ENCODE peak calls at places on chromosomes 12 and 14, in seven cellular contexts. T is effector memory CD8-positive, alpha-beta T cell; J is Right ventricle myocardium inferior; B is activated naive CD4-positive, alpha-beta T cell treated with anti-CD3 and anti-CD28 coated beads, Interleukin-2, amount 50 U/mL, for 72 hours; I is foreskin keratinocyte; N is left cardiac atrium; A is psoas muscle. C is an unnamed sample.

GRCh38 chr14:68482772-68483395 is 310.0 kb downstream of the ZFP36L1 start:
- ATAC-seq in T (no peak), J (no peak), B (peak), I (no peak), N (no peak), A (no peak), C (no peak)

GRCh38 chr14:100105357-100106169 is 40.3 kb downstream of the EVL start:
- ATAC-seq in T (peak), J (no peak), B (peak), I (no peak), N (peak), A (no peak), C (no peak)

GRCh38 chr14:46820291-46820690 is 168.7 kb upstream of the RPL10L start:
- ATAC-seq in T (no peak), J (no peak), B (no peak), I (no peak), N (no peak), A (no peak), C (no peak)

GRCh38 chr14:21097616-21098133 is 780 bp downstream of the ZNF219 start:
- ATAC-seq in T (peak), J (no peak), B (no peak), I (no peak), N (no peak), A (no peak), C (no peak)

GRCh38 chr12:28550757-28551381 is 360.6 kb downstream of the CCDC91 start:
- ATAC-seq in T (no peak), J (no peak), B (no peak), I (peak), N (no peak), A (peak), C (peak)

GRCh38 chr12:46647034-46647433 is 178.8 kb downstream of the SLC38A4 start:
- ATAC-seq in T (no peak), J (no peak), B (peak), I (no peak), N (no peak), A (no peak), C (no peak)

GRCh38 chr12:10361622-10362021 is 28.2 kb downstream of the KLRK1 start:
- ATAC-seq in T (no peak), J (no peak), B (no peak), I (no peak), N (no peak), A (no peak), C (no peak)

GRCh38 chr12:28958553-28959195 is 190.4 kb upstream of the FAR2 start:
- ATAC-seq in T (no peak), J (no peak), B (no peak), I (peak), N (peak), A (no peak), C (peak)

GRCh38 chr12:65510584-65511050 is 232.1 kb downstream of the MSRB3 start:
- ATAC-seq in T (no peak), J (peak), B (no peak), I (no peak), N (peak), A (no peak), C (peak)

C was measured in SK-N-SH treated with all-trans-retinoic acid at 6 μM for 48 hours.